ENCODE peak calls at places on chromosome 14, in seven cellular contexts. J is fibroblast of mammary gland, D is fibroblast of the aortic adventitia, V is left ventricle myocardium inferior, O is lower lobe of right lung, Q is sigmoid colon, W is WTC11. M is an unnamed sample.

GRCh38 chr14:25239170-25239569 is 189.2 kb upstream of the STXBP6 start:
- DNase-seq in J (no peak), D (no peak), V (no peak), O (no peak), Q (no peak), W (no peak), M (no peak)

GRCh38 chr14:67940894-67941455 is 121.4 kb downstream of the RAD51B start:
- DNase-seq in J (peak), D (peak), V (no peak), O (no peak), Q (no peak), W (no peak), M (peak)

GRCh38 chr14:54697806-54698205 is 130.9 kb downstream of the SAMD4A start:
- DNase-seq in J (no peak), D (no peak), V (no peak), O (no peak), Q (no peak), W (no peak), M (no peak)

GRCh38 chr14:22549981-22550670 is 38.9 kb downstream of the DAD1 start:
- DNase-seq in J (no peak), D (peak), V (no peak), O (no peak), Q (no peak), W (no peak), M (no peak)

GRCh38 chr14:65071544-65071943 is 30.8 kb downstream of the MAX start:
- DNase-seq in J (no peak), D (no peak), V (no peak), O (no peak), Q (no peak), W (no peak), M (no peak)

GRCh38 chr14:35335388-35336092 is 43.4 kb downstream of the PSMA6 start:
- DNase-seq in J (peak), D (peak), V (peak), O (no peak), Q (peak), W (no peak), M (no peak)

GRCh38 chr14:105844047-105844630 is 317.8 kb downstream of the TMEM121 start:
- DNase-seq in J (no peak), D (no peak), V (peak), O (no peak), Q (no peak), W (no peak), M (no peak)

GRCh38 chr14:34662558-34663088 is 32.7 kb upstream of the SNX6 start:
- DNase-seq in J (peak), D (no peak), V (no peak), O (no peak), Q (no peak), W (no peak), M (no peak)

GRCh38 chr14:54512393-54512792 is 2.7 kb downstream of the CGRRF1 start:
- DNase-seq in J (no peak), D (no peak), V (no peak), O (no peak), Q (no peak), W (no peak), M (no peak)

GRCh38 chr14:81537193-81537592 is 3.5 kb upstream of the SEL1L start:
- DNase-seq in J (no peak), D (no peak), V (no peak), O (no peak), Q (no peak), W (no peak), M (no peak)

GRCh38 chr14:69553221-69553620 is 21.4 kb downstream of the CCDC177 start:
- DNase-seq in J (peak), D (peak), V (no peak), O (no peak), Q (no peak), W (no peak), M (peak)

GRCh38 chr14:58082491-58083098 is 69.4 kb downstream of the ARMH4 start:
- DNase-seq in J (peak), D (peak), V (no peak), O (no peak), Q (no peak), W (no peak), M (peak)

GRCh38 chr14:78848234-78848820 is 678.2 kb downstream of the NRXN3 start:
- DNase-seq in J (peak), D (peak), V (no peak), O (no peak), Q (no peak), W (peak), M (no peak)

GRCh38 chr14:54387328-54387727 is 9.5 kb upstream of the CDKN3 start:
- DNase-seq in J (no peak), D (no peak), V (no peak), O (no peak), Q (no peak), W (no peak), M (no peak)

GRCh38 chr14:35213869-35214387 is 78.3 kb upstream of the PSMA6 start:
- DNase-seq in J (peak), D (peak), V (no peak), O (no peak), Q (no peak), W (no peak), M (no peak)

GRCh38 chr14:36515896-36516718 is 3.9 kb downstream of the NKX2-1 start:
- DNase-seq in J (no peak), D (no peak), V (no peak), O (no peak), Q (no peak), W (no peak), M (no peak)

GRCh38 chr14:26008290-26008689 is 589.5 kb downstream of the NOVA1 start:
- DNase-seq in J (peak), D (peak), V (no peak), O (no peak), Q (no peak), W (peak), M (no peak)

DNA sequence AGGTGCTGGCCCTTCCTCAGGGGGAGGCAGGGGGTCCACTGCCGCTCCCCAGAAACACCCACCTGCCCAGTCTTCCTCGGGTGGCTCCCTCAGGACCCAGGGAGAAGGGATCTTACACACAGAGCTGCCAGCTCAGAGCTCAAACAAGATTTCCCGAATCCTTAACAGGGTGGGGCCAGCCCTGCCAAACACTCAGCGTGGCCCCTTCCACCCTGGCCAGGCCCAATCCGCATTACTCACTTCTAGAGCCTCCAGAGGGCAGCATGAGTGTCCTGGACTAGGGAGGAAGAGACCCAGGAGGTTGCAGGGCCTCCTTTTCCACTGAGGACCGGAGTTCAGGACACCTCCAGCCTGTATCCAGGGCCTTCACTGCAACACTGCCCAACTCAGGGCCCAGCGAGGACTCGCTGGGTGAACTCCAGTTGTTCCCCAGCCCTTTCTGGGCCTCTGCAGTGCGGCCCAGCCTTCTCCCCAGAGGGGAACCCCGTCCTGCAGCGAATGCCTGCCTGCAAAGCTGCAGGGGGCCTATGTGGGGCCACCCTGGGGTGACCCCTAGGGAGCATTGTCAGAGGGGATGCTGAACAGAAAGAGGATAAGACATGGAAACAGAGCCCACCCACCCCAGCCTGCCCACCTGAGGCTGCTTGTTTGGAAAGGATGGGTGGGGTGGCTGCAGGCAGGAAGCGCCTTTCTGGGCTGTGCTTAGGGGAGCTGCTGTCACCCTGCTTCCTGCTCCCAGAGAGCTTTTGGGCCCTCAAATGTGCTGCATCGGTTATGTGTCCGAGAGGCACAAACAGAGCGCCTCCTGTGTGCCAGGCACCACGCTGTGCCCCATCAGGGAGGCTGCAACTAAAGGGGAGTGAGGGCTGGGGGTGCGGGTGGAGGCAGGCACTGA is 43.8 kb downstream of the CCNK start:
- DNase-seq in J (peak), D (peak), V (peak), O (no peak), Q (no peak), W (no peak), M (no peak)
- TF ChIP-seq CTCF in J (peak), D (peak), V (peak), O (peak), Q (no peak), W (no peak), M (peak)

DNA sequence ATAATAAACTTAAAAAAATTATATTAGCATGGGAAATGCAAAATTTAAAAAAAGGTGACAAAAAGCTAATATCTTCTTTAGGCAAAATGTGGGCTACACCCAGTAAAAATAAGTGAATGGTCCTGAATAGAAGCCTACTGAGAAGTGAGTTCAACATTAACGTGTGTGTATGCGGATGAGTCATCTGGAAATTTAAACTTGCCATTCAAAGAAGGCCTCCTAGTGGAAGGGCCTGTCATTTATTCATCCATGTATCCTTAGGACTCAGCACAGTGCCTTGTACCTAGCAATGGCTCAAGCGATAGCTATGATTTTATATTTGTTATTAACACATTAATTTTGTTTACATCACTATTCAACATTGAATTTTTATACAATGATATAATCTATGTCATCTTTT is 226.2 kb downstream of the NUBPL start:
- DNase-seq in J (peak), D (no peak), V (no peak), O (no peak), Q (no peak), W (no peak), M (no peak)
- TF ChIP-seq CTCF in J (peak), D (no peak), V (peak), O (no peak), Q (no peak), W (no peak), M (no peak)

DNA sequence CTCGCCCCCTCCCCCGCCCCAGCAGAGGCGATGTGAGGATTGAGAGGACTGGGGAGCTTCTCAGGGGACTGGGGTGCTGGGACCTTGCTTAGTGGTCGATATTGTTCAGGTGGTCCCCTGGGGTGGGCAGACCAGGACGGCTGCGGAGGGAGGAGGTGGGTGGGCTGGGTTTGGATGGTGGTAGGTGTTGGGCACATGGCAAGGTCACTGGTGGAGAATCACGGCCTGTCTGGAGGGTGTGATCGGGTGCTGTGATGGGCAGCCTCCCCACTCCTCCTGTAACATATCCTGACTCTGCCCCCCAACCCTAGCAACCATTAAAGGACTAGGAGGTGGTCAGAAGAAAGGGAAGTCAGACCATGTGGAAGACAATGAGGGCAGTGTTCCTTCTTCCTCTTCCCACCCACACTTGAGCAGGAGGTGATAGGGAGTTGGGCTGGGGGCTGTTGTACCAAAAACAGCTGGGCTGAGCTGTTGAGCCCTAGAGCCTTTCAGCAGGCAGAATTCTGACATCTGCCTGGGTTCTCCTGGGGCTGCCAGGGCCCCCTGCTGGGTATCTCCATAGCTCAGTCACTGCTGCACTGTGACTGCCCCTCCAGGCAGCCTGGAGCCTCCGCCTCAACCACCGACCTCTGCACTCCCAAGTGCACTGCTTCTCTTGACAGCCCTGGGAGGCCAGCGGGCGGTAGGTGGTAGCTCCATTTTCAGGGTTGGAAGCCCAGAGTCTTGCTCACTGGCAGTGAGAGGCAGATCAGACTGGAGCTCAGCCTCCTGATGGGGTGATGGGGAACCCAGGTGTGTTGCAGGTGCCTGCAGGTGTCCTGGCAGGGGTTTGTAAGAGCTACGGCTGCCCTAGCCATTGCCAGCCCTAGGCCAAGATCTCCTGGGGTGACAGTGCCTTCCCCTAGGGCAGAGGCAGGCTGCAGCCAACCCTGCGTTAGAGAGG is 15.3 kb downstream of the VASH1 start:
- DNase-seq in J (no peak), D (no peak), V (no peak), O (no peak), Q (peak), W (no peak), M (no peak)
- TF ChIP-seq CTCF in J (no peak), D (no peak), V (no peak), O (no peak), Q (no peak), W (no peak), M (no peak)

GRCh38 chr14:41922014-41922413 is 315.3 kb downstream of the LRFN5 start:
- DNase-seq in J (peak), D (no peak), V (no peak), O (no peak), Q (no peak), W (no peak), M (no peak)

DNA sequence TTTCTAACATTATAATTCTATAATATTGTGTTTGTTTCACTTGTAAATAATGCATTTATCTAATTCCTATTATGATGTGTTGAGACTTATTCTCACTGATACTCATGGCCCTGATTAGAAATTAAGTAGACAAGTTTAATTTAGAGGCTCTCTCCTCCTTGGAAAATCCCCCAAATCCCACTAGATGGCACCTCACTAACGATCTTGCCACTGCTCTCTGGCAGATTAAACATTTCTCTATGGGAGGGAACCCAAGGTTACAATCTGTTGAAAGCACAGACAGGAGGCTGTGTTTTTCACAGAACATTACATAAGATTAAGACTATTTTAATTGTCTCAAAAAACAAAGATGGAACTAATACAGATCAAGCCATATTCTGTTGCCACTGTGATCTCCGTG is 318.7 kb downstream of the LRFN5 start:
- DNase-seq in J (peak), D (peak), V (no peak), O (no peak), Q (no peak), W (no peak), M (no peak)
- TF ChIP-seq CTCF in J (peak), D (peak), V (no peak), O (no peak), Q (no peak), W (no peak), M (peak)

GRCh38 chr14:51959928-51960327 is 29.4 kb upstream of the RTRAF start:
- DNase-seq in J (no peak), D (no peak), V (no peak), O (no peak), Q (no peak), W (no peak), M (no peak)

GRCh38 chr14:51950007-51950406 is 39.3 kb upstream of the RTRAF start:
- DNase-seq in J (peak), D (peak), V (no peak), O (no peak), Q (no peak), W (no peak), M (no peak)

GRCh38 chr14:51957950-51958349 is 31.4 kb upstream of the RTRAF start:
- DNase-seq in J (peak), D (peak), V (no peak), O (no peak), Q (no peak), W (no peak), M (no peak)

GRCh38 chr14:51953996-51954395 is 35.4 kb upstream of the RTRAF start:
- DNase-seq in J (no peak), D (no peak), V (no peak), O (no peak), Q (no peak), W (no peak), M (no peak)

GRCh38 chr14:51954657-51955056 is 34.7 kb upstream of the RTRAF start:
- DNase-seq in J (no peak), D (no peak), V (no peak), O (no peak), Q (no peak), W (no peak), M (no peak)
- TF ChIP-seq CTCF in J (no peak), D (no peak), V (no peak), O (no peak), Q (no peak), W (no peak), M (no peak)

GRCh38 chr14:71318097-71318459 is 410.8 kb downstream of the PCNX1 start:
- DNase-seq in J (no peak), D (no peak), V (no peak), O (no peak), Q (no peak), W (no peak), M (no peak)

GRCh38 chr14:71317385-71318096 is 410.3 kb downstream of the PCNX1 start:
- DNase-seq in J (peak), D (no peak), V (no peak), O (no peak), Q (no peak), W (no peak), M (no peak)

GRCh38 chr14:71319646-71320045 is 412.4 kb downstream of the PCNX1 start:
- DNase-seq in J (peak), D (peak), V (no peak), O (no peak), Q (no peak), W (no peak), M (no peak)

GRCh38 chr14:71311061-71311460 is 403.8 kb downstream of the PCNX1 start:
- DNase-seq in J (peak), D (no peak), V (no peak), O (no peak), Q (no peak), W (no peak), M (no peak)

DNA sequence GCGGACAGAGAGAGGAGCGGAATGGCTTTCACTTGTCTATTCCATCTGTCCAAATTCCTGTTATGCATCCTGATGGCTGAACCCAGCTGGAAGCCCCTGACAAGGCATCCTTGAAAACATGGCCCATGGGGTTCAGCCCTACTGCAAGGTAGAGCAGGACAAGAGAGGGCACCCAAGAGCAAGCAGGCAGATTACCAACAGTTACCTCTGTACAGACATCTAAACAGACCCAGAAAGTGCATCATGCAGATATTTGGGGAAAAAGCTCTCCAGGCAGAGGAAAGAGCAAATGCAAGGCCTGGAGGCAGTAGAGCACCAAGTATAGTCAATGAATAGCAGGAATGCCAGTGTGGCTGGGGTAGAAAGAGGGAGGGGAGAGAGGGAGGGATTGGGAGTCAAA is 407.5 kb downstream of the PCNX1 start:
- DNase-seq in J (no peak), D (no peak), V (no peak), O (no peak), Q (no peak), W (no peak), M (no peak)
- TF ChIP-seq CTCF in J (no peak), D (no peak), V (no peak), O (no peak), Q (no peak), W (no peak), M (no peak)